ENCODE peak calls at places on chromosome 2, in five cellular contexts. S, Y, D, N and P are unnamed samples.

GRCh38 chr2:171436307-171436706 is 2.3 kb downstream of the DCAF17 start:
- DNase-seq in S (peak), Y (peak), D (no peak), N (peak), P (no peak)

GRCh38 chr2:101111917-101112771 is 39.0 kb downstream of the TBC1D8 start:
- DNase-seq in S (no peak), Y (no peak), D (no peak), N (no peak), P (peak)

GRCh38 chr2:236342507-236342906 is 78.3 kb upstream of the ASB18 start:
- DNase-seq in S (no peak), Y (no peak), D (no peak), N (no peak), P (no peak)

GRCh38 chr2:175111200-175111657 is 56.8 kb downstream of the ATF2 start:
- DNase-seq in S (peak), Y (peak), D (peak), N (peak), P (peak)

GRCh38 chr2:108605947-108606346 is 71.7 kb downstream of the LIMS1 start:
- DNase-seq in S (no peak), Y (no peak), D (no peak), N (no peak), P (no peak)

GRCh38 chr2:157995117-157995516 is 106.6 kb upstream of the UPP2 start:
- DNase-seq in S (no peak), Y (no peak), D (no peak), N (no peak), P (no peak)

GRCh38 chr2:200306969-200307811 is 697 bp downstream of the SPATS2L start:
- DNase-seq in S (no peak), Y (peak), D (no peak), N (peak), P (no peak)

GRCh38 chr2:73920577-73921545 is 5.8 kb upstream of the DGUOK start:
- DNase-seq in S (no peak), Y (peak), D (no peak), N (peak), P (no peak)